ENCODE peak calls at places on chromosomes 2 and 18, in four cellular contexts. K is cardiac muscle cell, S is A549, G is BE2C. I is an unnamed sample.

GRCh38 chr18:74497308-74497640 is 1.1 kb downstream of the CNDP2 start:
- DNase-seq in G (no peak), K (no peak), S (no peak), I (no peak)

GRCh38 chr18:68667121-68667520 is 47.8 kb downstream of the TMX3 start:
- DNase-seq in S (no peak), K (no peak), G (no peak), I (no peak)

GRCh38 chr18:34224423-34225217 is at the start of gene NOL4:
- DNase-seq in G (peak; percentile 89), K (peak; percentile 95), S (peak; percentile 4), I (peak; percentile 45)

GRCh38 chr2:72927066-72927465 is 9.7 kb downstream of the EMX1 start:
- DNase-seq in K (no peak), G (no peak), S (no peak), I (no peak)

GRCh38 chr2:200342235-200342634 is 35.7 kb downstream of the SPATS2L start:
- DNase-seq in S (no peak), G (no peak), K (no peak), I (no peak)

GRCh38 chr2:71483246-71483645 is 29.9 kb downstream of the DYSF start:
- DNase-seq in S (no peak), K (no peak), G (no peak), I (no peak)

GRCh38 chr2:190668892-190669291 is 20.0 kb downstream of the NAB1 start:
- DNase-seq in G (no peak), S (no peak), K (no peak), I (no peak)

GRCh38 chr2:230949966-230950832 is 25.2 kb upstream of the GPR55 start:
- DNase-seq in G (no peak), S (no peak), K (no peak), I (no peak)

GRCh38 chr2:20173064-20173463 is 51.9 kb downstream of the SDC1 start:
- DNase-seq in K (no peak), S (no peak), G (no peak), I (no peak)

GRCh38 chr18:46278481-46279465 is 174.6 kb downstream of the HAUS1 start:
- DNase-seq in S (no peak), K (peak; percentile 19), G (no peak), I (peak; percentile 49)

GRCh38 chr2:134491796-134492441 is 226.9 kb downstream of the TMEM163 start:
- DNase-seq in K (peak; percentile 23), S (peak; percentile 53), G (no peak), I (no peak)

GRCh38 chr2:190519975-190520767 is 14.4 kb downstream of the NEMP2 start:
- DNase-seq in S (no peak), K (no peak), G (no peak), I (no peak)

GRCh38 chr18:76943542-76944339 is 121.4 kb downstream of the ZNF236 start:
- DNase-seq in S (no peak), K (no peak), G (no peak), I (no peak)

GRCh38 chr18:12373032-12373770 is 3.8 kb downstream of the AFG3L2 start:
- DNase-seq in K (peak; percentile 36), G (no peak), S (no peak), I (no peak)

GRCh38 chr2:217964658-217965161 is 38.1 kb downstream of the TNS1 start:
- DNase-seq in K (no peak), G (no peak), S (no peak), I (no peak)

DNA sequence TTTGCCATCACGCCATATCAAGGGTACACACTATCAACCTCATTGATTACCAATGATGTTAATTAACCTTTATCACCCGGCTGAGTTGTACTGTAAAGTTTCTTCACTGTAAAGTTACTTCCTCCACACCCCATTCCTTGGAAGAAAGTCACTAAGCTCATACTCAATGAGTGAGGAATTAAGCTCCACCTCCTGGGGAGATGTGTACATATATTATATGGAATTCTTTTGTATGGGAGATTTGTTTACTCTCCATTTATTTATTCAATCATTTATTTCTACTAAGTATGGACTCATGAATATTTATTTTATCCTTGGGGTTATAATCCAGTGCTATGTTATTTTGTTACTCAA is 56.8 kb downstream of the C2orf74 start:
- DNase-seq in S (peak; percentile 28), G (no peak), K (no peak), I (no peak)
- H3K4me3 ChIP-seq in S (no peak overlapping the region), G (no peak overlapping the region), K (no peak overlapping the region), I (no peak overlapping the region)

DNA sequence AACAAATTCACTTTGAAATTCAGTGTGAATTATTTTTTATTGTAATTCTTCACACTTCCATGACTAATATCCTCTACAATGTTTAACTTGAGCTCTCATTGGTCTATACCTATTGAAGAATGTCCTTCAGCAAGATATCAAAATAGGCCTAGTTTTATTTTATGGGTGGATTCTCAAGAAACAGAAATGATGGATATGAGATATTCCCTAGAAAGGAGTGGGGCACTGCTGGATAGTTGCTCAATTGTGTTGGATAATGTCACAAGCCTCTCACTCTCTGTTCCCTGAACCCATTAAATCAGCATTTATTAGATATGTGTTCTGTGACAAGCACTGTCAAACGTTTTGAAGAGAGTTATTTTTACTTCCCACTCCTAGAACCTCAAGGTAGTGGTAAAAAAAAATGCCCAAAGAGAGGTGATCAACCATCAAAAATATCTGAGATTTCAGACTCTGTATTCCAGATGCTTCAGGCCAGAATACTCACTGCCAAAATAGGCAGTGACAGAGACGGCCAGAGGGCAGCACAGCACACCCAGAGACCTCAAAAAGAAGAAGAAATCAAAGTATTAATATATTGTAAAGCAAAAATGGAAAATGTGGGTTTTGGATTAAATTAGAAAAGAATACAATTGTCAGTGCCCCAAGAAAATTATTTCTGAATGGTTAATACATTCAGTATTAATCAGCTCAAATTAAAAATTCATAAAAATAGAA is 87.6 kb downstream of the TRIB2 start:
- DNase-seq in S (no peak), G (no peak), K (no peak), I (no peak)
- TF ChIP-seq CTCF in S (no peak), G (peak; percentile 16), K (no peak), I (no peak)

GRCh38 chr2:240832816-240833497 is 12.9 kb upstream of the KIF1A start:
- DNase-seq in S (no peak), K (no peak), G (no peak), I (no peak)

GRCh38 chr2:240832205-240832727 is 12.2 kb upstream of the KIF1A start:
- DNase-seq in S (peak; percentile 92), K (peak; percentile 94), G (peak; percentile 100), I (peak; percentile 24)

GRCh38 chr2:240834377-240834975 is 14.5 kb upstream of the KIF1A start:
- DNase-seq in K (no peak), G (no peak), S (no peak), I (no peak)

GRCh38 chr2:240833724-240834285 is 13.8 kb upstream of the KIF1A start:
- DNase-seq in S (no peak), K (no peak), G (no peak), I (no peak)

DNA sequence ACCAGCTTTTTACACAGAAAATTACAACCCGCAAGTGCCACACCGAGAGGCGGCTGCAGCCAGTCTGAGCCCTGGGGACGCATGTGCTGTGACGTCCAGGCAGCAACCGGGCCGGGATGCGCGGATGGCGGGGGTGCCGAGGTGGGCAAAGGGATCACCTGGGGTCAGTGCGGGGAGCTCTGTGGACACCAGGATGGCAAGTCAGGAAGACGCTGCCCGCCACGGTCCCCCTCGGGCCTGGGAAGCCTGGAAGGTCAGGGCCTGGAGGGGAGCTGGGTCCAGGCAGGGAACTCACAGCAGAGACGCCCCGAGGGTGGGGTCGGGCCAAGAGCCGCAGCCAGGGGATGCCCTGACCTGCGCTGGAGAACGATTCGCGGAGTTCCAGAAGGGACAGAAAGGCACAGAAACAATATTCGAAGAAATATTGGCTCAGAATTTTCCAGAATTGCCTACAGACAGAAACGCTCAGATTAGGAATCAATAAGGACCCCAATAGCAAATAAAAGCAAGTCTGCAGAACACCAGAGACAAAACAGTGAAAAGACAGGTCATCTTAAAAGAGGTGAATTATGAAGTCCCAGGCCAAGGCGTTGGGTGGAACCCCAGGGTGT is 11.7 kb upstream of the KIF1A start:
- DNase-seq in K (no peak), S (no peak), G (no peak), I (no peak)
- H3K4me3 ChIP-seq in K (peak overlapping the region; percentile 7), S (peak overlapping the region; percentile 34), G (peak overlapping the region; percentile 42), I (peak overlapping the region; percentile 22)

GRCh38 chr18:7812431-7813063 is 245.4 kb downstream of the PTPRM start:
- DNase-seq in K (peak; percentile 68), S (peak; percentile 53), G (no peak), I (peak; percentile 83)
- TF ChIP-seq CTCF in K (no peak), S (no peak), G (no peak), I (no peak)

GRCh38 chr18:49024408-49024807 is 73.6 kb upstream of the SMAD7 start:
- DNase-seq in K (no peak), G (no peak), S (no peak), I (no peak)

GRCh38 chr18:49025426-49025766 is 74.6 kb upstream of the SMAD7 start:
- DNase-seq in K (no peak), S (no peak), G (no peak), I (no peak)

GRCh38 chr18:49023938-49024341 is 73.2 kb upstream of the SMAD7 start:
- DNase-seq in S (no peak), K (no peak), G (no peak), I (no peak)

GRCh38 chr18:49025767-49026500 is 75.2 kb upstream of the SMAD7 start:
- DNase-seq in G (no peak), K (no peak), S (no peak), I (no peak)

GRCh38 chr18:49024808-49025361 is 74.1 kb upstream of the SMAD7 start:
- DNase-seq in G (peak; percentile 51), S (no peak), K (no peak), I (no peak)
- H3K4me3 ChIP-seq in G (no peak overlapping the region), S (no peak overlapping the region), K (no peak overlapping the region), I (no peak overlapping the region)

DNA sequence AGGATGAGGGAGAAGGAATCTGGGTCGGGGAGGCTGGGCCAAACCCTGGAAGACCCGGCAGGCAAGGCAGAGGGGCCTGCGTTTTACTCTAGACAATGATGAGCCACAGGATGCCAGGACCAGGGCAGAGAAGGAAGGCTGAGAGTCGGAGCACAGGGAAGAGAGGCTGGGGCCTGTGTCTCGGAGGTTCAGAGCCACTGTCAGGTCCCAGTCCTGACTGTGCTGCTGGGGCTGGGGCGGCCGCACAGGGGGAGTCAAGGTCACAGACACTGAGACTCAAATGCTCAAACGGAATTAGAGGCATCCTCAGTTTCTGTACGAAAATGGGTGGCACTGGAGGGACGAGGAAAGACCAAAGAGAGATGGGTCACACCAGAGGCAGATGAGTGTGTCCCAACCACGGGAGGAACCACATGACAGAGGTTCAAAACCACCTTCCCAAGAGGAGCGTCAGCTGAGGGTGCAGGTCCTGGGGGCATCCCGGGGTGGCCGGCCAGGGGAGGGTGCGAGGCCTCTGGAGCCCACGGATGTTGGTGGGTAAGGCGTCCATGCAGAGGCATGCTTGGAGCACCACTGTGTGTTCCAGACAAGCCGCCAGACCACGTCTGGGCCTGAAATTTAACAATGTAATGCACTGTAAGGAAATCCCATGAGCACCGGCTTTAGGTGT is 14.7 kb downstream of the HDAC4 start:
- DNase-seq in K (no peak), S (no peak), G (peak; percentile 1), I (no peak)
- TF ChIP-seq CTCF in K (no peak), S (no peak), G (no peak), I (no peak)

I was measured in astrocyte of the cerebellum.